ENCODE peak calls at places on chromosomes 11 and 22, in nine cellular contexts. E is cardiac muscle cell; G is CD8-positive, alpha-beta T cell; R is activated CD8-positive, alpha-beta T cell treated with anti-CD3 and anti-CD28 coated beads, Interleukin-2, amount 10 ng/mL, durations not matched to agents 7 days and 5 days; Y is body of pancreas; M is NCI-H345; I is M059J; K is neural crest cell; J is left ventricle myocardium inferior. U is an unnamed sample.

GRCh38 chr22:49239264-49240015 is 588.2 kb downstream of the BRD1 start:
- DNase-seq in Y (no peak), G (no peak), I (no peak), K (no peak), E (no peak), J (no peak), M (no peak), R (no peak), U (no peak)

GRCh38 chr11:113014731-113015455 is 53.7 kb downstream of the NCAM1 start:
- DNase-seq in I (no peak), E (peak), J (peak), G (no peak), K (no peak), Y (peak), R (no peak), M (peak), U (no peak)

GRCh38 chr11:62081378-62082291 is 42.2 kb upstream of the INCENP start:
- DNase-seq in J (peak), Y (peak), R (peak), E (peak), K (peak), I (peak), G (peak), M (peak), U (peak)

GRCh38 chr11:911031-911889 is 650 bp upstream of the CHID1 start:
- DNase-seq in M (peak), G (no peak), Y (peak), K (peak), E (peak), I (peak), J (peak), R (peak), U (no peak)

GRCh38 chr11:77413850-77414249 is 60.0 kb downstream of the PAK1 start:
- DNase-seq in J (no peak), E (no peak), G (no peak), K (no peak), Y (no peak), R (no peak), I (no peak), M (no peak), U (peak)

GRCh38 chr11:67581469-67581868 is 2.1 kb upstream of the GSTP1 start:
- DNase-seq in Y (peak), K (no peak), G (no peak), R (no peak), I (no peak), E (no peak), J (no peak), M (peak), U (peak)

GRCh38 chr11:17827006-17827405 is 92.4 kb downstream of the KCNC1 start:
- DNase-seq in M (peak), R (no peak), G (no peak), E (no peak), I (peak), J (no peak), K (no peak), Y (no peak), U (peak)

GRCh38 chr11:65576867-65577755 is 1.3 kb downstream of the EHBP1L1 start:
- DNase-seq in J (peak), M (no peak), G (no peak), R (peak), I (peak), E (peak), Y (peak), K (no peak), U (no peak)

GRCh38 chr11:45073575-45074225 is 72.7 kb upstream of the PRDM11 start:
- DNase-seq in E (no peak), J (no peak), G (no peak), M (no peak), K (no peak), R (peak), Y (no peak), I (no peak), U (no peak)

GRCh38 chr22:41092847-41093371 is 517 bp downstream of the EP300 start:
- DNase-seq in G (no peak), K (no peak), Y (peak), E (peak), I (peak), J (no peak), R (peak), M (peak), U (peak)

GRCh38 chr11:20112291-20113146 is 47.8 kb downstream of the DBX1 start:
- DNase-seq in I (peak), J (peak), R (no peak), K (no peak), E (peak), G (no peak), M (no peak), Y (peak), U (no peak)

GRCh38 chr11:134541951-134542350 is 129.9 kb upstream of the B3GAT1 start:
- DNase-seq in Y (no peak), I (no peak), G (no peak), M (no peak), E (no peak), J (no peak), K (no peak), R (no peak), U (no peak)

GRCh38 chr22:17087176-17088131 is 2.7 kb downstream of the IL17RA start:
- DNase-seq in I (peak), M (no peak), J (no peak), G (no peak), R (peak), K (no peak), Y (no peak), E (peak), U (no peak)

GRCh38 chr22:48672387-48672786 is 1155.3 kb downstream of the BRD1 start:
- DNase-seq in Y (no peak), K (no peak), I (no peak), R (no peak), J (no peak), E (no peak), G (no peak), M (no peak), U (no peak)

GRCh38 chr22:49018601-49019000 is 809.1 kb downstream of the BRD1 start:
- DNase-seq in M (no peak), G (no peak), I (no peak), E (no peak), J (no peak), K (no peak), R (no peak), Y (no peak), U (no peak)

GRCh38 chr22:11627798-11628650 is 3900.0 kb upstream of the OR11H1 start:
- DNase-seq in K (no peak), E (no peak), G (no peak), I (no peak), R (no peak), J (no peak), M (no peak), Y (no peak), U (no peak)

GRCh38 chr11:22349446-22349845 is 11.3 kb downstream of the SLC17A6 start:
- DNase-seq in Y (no peak), E (no peak), R (no peak), G (no peak), K (no peak), M (no peak), J (no peak), I (no peak), U (no peak)

GRCh38 chr22:36383110-36383581 is 4.6 kb downstream of the MYH9 start:
- DNase-seq in E (peak), K (no peak), R (peak), J (no peak), I (peak), G (no peak), Y (peak), M (no peak), U (no peak)